ENCODE peak calls at places on chromosome 9, in ten cellular contexts. A, Q, H, D, J, O, F, P, Y and G are unnamed samples.
A peak's percentile ranks its signal among the peaks of the same experiment; 100 is the strongest.

GRCh38 chr9:14031015-14031414 is 282.9 kb downstream of the NFIB start:
- DNase-seq in A (no peak), Q (peak; percentile 68), H (no peak), D (peak; percentile 93), J (peak; percentile 72), O (no peak), F (peak; percentile 48), P (peak; percentile 1), Y (no peak), G (peak; percentile 66)

GRCh38 chr9:127446720-127447415 is 4.3 kb downstream of the RPL12 start:
- DNase-seq in A (no peak), Q (no peak), H (no peak), D (no peak), J (no peak), O (peak; percentile 61), F (no peak), P (peak; percentile 9), Y (no peak), G (peak; percentile 20)

GRCh38 chr9:110571801-110572490 is 7.6 kb downstream of the SVEP1 start:
- DNase-seq in A (no peak), Q (no peak), H (peak; percentile 23), D (no peak), J (no peak), O (no peak), F (no peak), P (peak; percentile 39), Y (no peak), G (no peak)

GRCh38 chr9:136312436-136312835 is 8.5 kb upstream of the CCDC187 start:
- DNase-seq in A (no peak), Q (peak; percentile 58), H (peak; percentile 93), D (peak; percentile 18), J (peak; percentile 47), O (peak; percentile 63), F (no peak), P (peak; percentile 74), Y (no peak), G (no peak)

GRCh38 chr9:113481176-113481805 is 17.8 kb downstream of the RGS3 start:
- DNase-seq in A (no peak), Q (no peak), H (no peak), D (no peak), J (no peak), O (no peak), F (no peak), P (no peak), Y (no peak), G (no peak)

GRCh38 chr9:2495221-2496005 is 126.2 kb upstream of the VLDLR start:
- DNase-seq in A (no peak), Q (no peak), H (no peak), D (no peak), J (no peak), O (no peak), F (no peak), P (no peak), Y (no peak), G (no peak)

GRCh38 chr9:6567140-6567591 is 78.4 kb downstream of the GLDC start:
- DNase-seq in A (peak; percentile 91), Q (no peak), H (peak; percentile 60), D (peak; percentile 82), J (peak; percentile 98), O (peak; percentile 93), F (no peak), P (peak; percentile 91), Y (no peak), G (peak; percentile 99)

GRCh38 chr9:34985311-34985899 is 4.1 kb upstream of the DNAJB5 start:
- DNase-seq in A (no peak), Q (peak; percentile 84), H (peak; percentile 42), D (no peak), J (peak; percentile 71), O (peak; percentile 56), F (peak; percentile 78), P (peak; percentile 61), Y (peak; percentile 65), G (no peak)

GRCh38 chr9:35546853-35547252 is 56.9 kb downstream of the RUSC2 start:
- DNase-seq in A (no peak), Q (no peak), H (no peak), D (no peak), J (no peak), O (no peak), F (no peak), P (no peak), Y (no peak), G (no peak)

GRCh38 chr9:105656131-105656921 is 5.9 kb upstream of the TAL2 start:
- DNase-seq in A (no peak), Q (peak; percentile 75), H (peak; percentile 51), D (no peak), J (no peak), O (no peak), F (peak; percentile 43), P (peak; percentile 10), Y (peak; percentile 12), G (peak; percentile 11)

GRCh38 chr9:80320480-80320879 is 748.7 kb downstream of the TLE4 start:
- DNase-seq in A (peak; percentile 3), Q (no peak), H (no peak), D (no peak), J (no peak), O (no peak), F (no peak), P (peak; percentile 2), Y (no peak), G (no peak)

GRCh38 chr9:77640741-77641580 is 7.2 kb downstream of the GNA14 start:
- DNase-seq in A (no peak), Q (no peak), H (no peak), D (no peak), J (no peak), O (no peak), F (no peak), P (no peak), Y (no peak), G (no peak)

GRCh38 chr9:83649515-83649914 is 26.6 kb downstream of the IDNK start:
- DNase-seq in A (no peak), Q (peak; percentile 45), H (no peak), D (no peak), J (no peak), O (no peak), F (peak; percentile 55), P (no peak), Y (no peak), G (no peak)

GRCh38 chr9:130157079-130157478 is 15.1 kb upstream of the NCS1 start:
- DNase-seq in A (no peak), Q (no peak), H (no peak), D (no peak), J (no peak), O (no peak), F (no peak), P (peak; percentile 23), Y (no peak), G (no peak)

GRCh38 chr9:125986966-125987365 is 239.8 kb downstream of the PBX3 start:
- DNase-seq in A (no peak), Q (no peak), H (no peak), D (no peak), J (no peak), O (no peak), F (no peak), P (no peak), Y (no peak), G (no peak)

GRCh38 chr9:90309809-90310522 is 332.7 kb downstream of the DIRAS2 start:
- DNase-seq in A (no peak), Q (no peak), H (no peak), D (no peak), J (no peak), O (no peak), F (no peak), P (no peak), Y (no peak), G (no peak)

GRCh38 chr9:78296208-78296892 is 575 bp upstream of the PSAT1 start:
- DNase-seq in A (no peak), Q (peak; percentile 82), H (peak; percentile 46), D (peak; percentile 43), J (peak; percentile 35), O (no peak), F (peak; percentile 61), P (peak; percentile 68), Y (peak; percentile 27), G (peak; percentile 30)